ENCODE peak calls at places on chromosomes 11 and 22, in seven cellular contexts. I is ovary, N is HAP-1, M is tibial nerve, L is HCT116, X is colonic mucosa, P is endodermal cell. D is an unnamed sample.
A peak's percentile ranks its signal among the peaks of the same experiment; 100 is the strongest.

GRCh38 chr11:64656797-64657196 is 65.8 kb downstream of the SLC22A12 start:
- DNase-seq in I (no peak), N (no peak), M (no peak), L (no peak), X (no peak), P (peak; percentile 92), D (no peak)

GRCh38 chr11:16911186-16911585 is 103.0 kb downstream of the PLEKHA7 start:
- DNase-seq in I (no peak), N (no peak), M (no peak), L (no peak), X (no peak), P (no peak), D (no peak)

GRCh38 chr11:30585067-30585891 is 874 bp downstream of the MPPED2 start:
- DNase-seq in I (no peak), N (peak; percentile 66), M (no peak), L (no peak), X (no peak), P (peak; percentile 81), D (no peak)

GRCh38 chr22:28435960-28436359 is 243.7 kb downstream of the TTC28 start:
- DNase-seq in I (no peak), N (no peak), M (no peak), L (no peak), X (no peak), P (no peak), D (no peak)

GRCh38 chr11:63813035-63813562 is at the start of gene SPINDOC:
- DNase-seq in I (peak; percentile 72), N (peak; percentile 88), M (peak; percentile 52), L (no peak), X (peak; percentile 81), P (peak; percentile 90), D (peak; percentile 56)

GRCh38 chr11:109884501-109884900 is 208.7 kb upstream of the ZC3H12C start:
- DNase-seq in I (no peak), N (no peak), M (no peak), L (no peak), X (no peak), P (no peak), D (no peak)

GRCh38 chr11:125055107-125055715 is 7.9 kb upstream of the SLC37A2 start:
- DNase-seq in I (no peak), N (no peak), M (no peak), L (no peak), X (no peak), P (no peak), D (no peak)

GRCh38 chr11:33716236-33716635 is 15.6 kb upstream of the C11orf91 start:
- DNase-seq in I (no peak), N (no peak), M (no peak), L (no peak), X (no peak), P (no peak), D (no peak)

GRCh38 chr11:16326679-16327297 is 29.6 kb downstream of the SOX6 start:
- DNase-seq in I (no peak), N (no peak), M (no peak), L (no peak), X (no peak), P (no peak), D (no peak)

GRCh38 chr11:14386895-14387480 is 28.0 kb upstream of the RRAS2 start:
- DNase-seq in I (peak; percentile 24), N (peak; percentile 90), M (no peak), L (no peak), X (no peak), P (peak; percentile 90), D (no peak)

GRCh38 chr11:57248780-57249383 is 11.8 kb upstream of the APLNR start:
- DNase-seq in I (peak; percentile 25), N (peak; percentile 74), M (peak; percentile 29), L (peak; percentile 27), X (peak; percentile 61), P (peak; percentile 95), D (no peak)
- H3K4me3 ChIP-seq in I (no peak overlapping the region), N (no peak overlapping the region), M (no peak overlapping the region), L (no peak overlapping the region), X (no peak overlapping the region), P (no peak overlapping the region), D (no peak overlapping the region)

GRCh38 chr11:12841946-12842630 is 167.0 kb upstream of the RASSF10 start:
- DNase-seq in I (peak; percentile 60), N (peak; percentile 70), M (no peak), L (no peak), X (no peak), P (no peak), D (no peak)

GRCh38 chr11:12838463-12839120 is 164.4 kb downstream of the TEAD1 start:
- DNase-seq in I (no peak), N (no peak), M (no peak), L (no peak), X (no peak), P (no peak), D (no peak)

GRCh38 chr11:12845739-12846358 is 163.3 kb upstream of the RASSF10 start:
- DNase-seq in I (peak; percentile 66), N (peak; percentile 83), M (no peak), L (no peak), X (peak; percentile 74), P (peak; percentile 72), D (no peak)

GRCh38 chr11:12842933-12843636 is 166.0 kb upstream of the RASSF10 start:
- DNase-seq in I (no peak), N (peak; percentile 93), M (no peak), L (no peak), X (peak; percentile 60), P (no peak), D (no peak)

GRCh38 chr11:12840871-12841516 is 166.8 kb downstream of the TEAD1 start:
- DNase-seq in I (no peak), N (no peak), M (no peak), L (no peak), X (no peak), P (peak; percentile 50), D (no peak)
- H3K4me1 ChIP-seq in I (peaks cover 25% of the 10 kb centered on the region), N (peaks cover 59% of the 10 kb centered on the region), M (peaks cover 11% of the 10 kb centered on the region), L (peaks cover 18% of the 10 kb centered on the region), X (peaks cover 8% of the 10 kb centered on the region), P (peaks cover 18% of the 10 kb centered on the region), D (no peaks in the 10 kb centered on the region)

DNA sequence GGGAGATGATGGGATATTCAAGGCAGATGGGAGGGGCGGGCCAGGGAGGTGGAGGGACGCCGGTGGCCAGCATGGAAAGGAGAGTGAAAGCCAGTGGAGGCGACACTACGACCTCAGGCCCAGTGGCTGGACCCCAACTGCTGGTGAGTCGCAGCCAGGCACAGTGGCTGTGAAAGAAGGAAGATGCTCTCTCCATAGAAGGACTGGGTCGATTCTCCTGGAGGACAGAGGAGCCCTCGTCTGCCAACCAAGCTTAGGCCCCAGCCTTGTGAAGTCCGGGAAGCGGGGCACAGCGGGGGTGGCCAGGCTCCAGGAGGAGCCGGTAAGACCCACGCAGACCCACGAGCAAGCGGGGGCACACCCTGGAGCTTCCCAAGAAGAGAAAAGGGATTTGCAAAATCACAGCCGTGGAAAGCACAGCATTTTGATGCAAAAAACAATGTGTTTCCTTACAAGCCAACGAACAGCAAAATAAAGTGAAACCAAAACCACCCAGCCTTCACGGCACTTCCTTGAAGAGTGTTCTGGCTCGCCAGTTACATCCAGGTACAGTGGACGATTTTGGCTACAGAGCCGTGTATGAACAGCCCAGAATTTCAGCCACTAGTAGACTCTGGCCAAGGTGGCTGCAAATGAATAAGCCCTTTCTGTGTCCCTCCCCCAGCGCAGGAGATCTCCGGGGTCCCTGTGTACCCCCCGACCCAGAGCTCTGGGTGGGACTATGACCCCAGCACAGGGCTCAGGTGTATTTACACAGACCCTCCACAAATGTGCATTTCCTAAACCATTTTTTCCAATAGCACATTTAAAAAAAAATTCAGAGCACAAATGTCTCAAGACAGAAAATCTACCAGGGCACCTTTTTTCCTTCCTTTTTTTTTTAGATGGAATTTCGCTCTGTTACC is 96.9 kb downstream of the TRMU start:
- DNase-seq in I (no peak), N (no peak), M (no peak), L (no peak), X (peak; percentile 63), P (no peak), D (peak; percentile 14)
- H3K4me3 ChIP-seq in I (no peak overlapping the region), N (no peak overlapping the region), M (no peak overlapping the region), L (no peak overlapping the region), X (peak overlapping the region; percentile 34), P (no peak overlapping the region), D (peak overlapping the region; percentile 70)

GRCh38 chr11:35618497-35619029 is 303 bp downstream of the FJX1 start:
- DNase-seq in I (no peak), N (no peak), M (no peak), L (no peak), X (peak; percentile 20), P (peak; percentile 84), D (no peak)

GRCh38 chr11:35617316-35617686 is 959 bp upstream of the FJX1 start:
- DNase-seq in I (no peak), N (no peak), M (no peak), L (no peak), X (no peak), P (no peak), D (no peak)

GRCh38 chr11:35615911-35616900 is 2.1 kb upstream of the FJX1 start:
- DNase-seq in I (no peak), N (peak; percentile 20), M (no peak), L (no peak), X (no peak), P (no peak), D (no peak)

GRCh38 chr11:35619030-35619753 is 932 bp downstream of the FJX1 start:
- DNase-seq in I (peak; percentile 41), N (peak; percentile 62), M (no peak), L (no peak), X (peak; percentile 18), P (peak; percentile 84), D (no peak)

GRCh38 chr11:35617687-35618496 is at the start of gene FJX1:
- DNase-seq in I (peak; percentile 66), N (peak; percentile 82), M (no peak), L (no peak), X (peak; percentile 21), P (peak; percentile 92), D (no peak)
- H3K4me1 ChIP-seq in I (peaks cover 4% of the 10 kb centered on the region), N (peaks cover 8% of the 10 kb centered on the region), M (peaks cover 18% of the 10 kb centered on the region), L (peaks cover 59% of the 10 kb centered on the region), X (peaks cover 8% of the 10 kb centered on the region), P (peaks cover 3% of the 10 kb centered on the region), D (peaks cover 17% of the 10 kb centered on the region)

DNA sequence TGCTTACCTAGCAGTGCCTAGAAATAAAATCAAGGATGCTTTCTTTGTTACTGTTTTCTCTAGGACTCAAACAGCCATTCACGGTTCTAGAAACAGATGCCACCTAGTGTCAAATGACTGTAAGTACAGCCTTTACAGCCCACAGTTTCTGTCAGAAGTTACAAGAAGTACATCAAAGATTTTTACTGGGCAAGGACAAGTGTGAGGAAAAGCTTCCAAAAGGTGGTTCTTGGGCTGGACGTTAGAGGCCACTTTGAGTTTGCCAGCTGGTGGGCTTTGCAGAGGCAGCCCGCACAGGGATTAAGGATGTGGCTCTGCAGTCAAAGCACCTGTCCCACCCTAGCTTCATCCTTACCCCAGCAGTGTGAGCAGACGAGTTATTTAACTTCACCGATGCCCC is 6.9 kb downstream of the KMT5B start:
- DNase-seq in I (no peak), N (peak; percentile 35), M (no peak), L (peak; percentile 53), X (no peak), P (peak; percentile 65), D (no peak)
- H3K4me3 ChIP-seq in I (no peak overlapping the region), N (no peak overlapping the region), M (no peak overlapping the region), L (no peak overlapping the region), X (no peak overlapping the region), P (no peak overlapping the region), D (no peak overlapping the region)

D was measured in CD8-positive, alpha-beta T cell.